ENCODE peak calls at places on chromosomes 6 and 20, in seven cellular contexts. One of them, this sample, is unnamed.

GRCh38 chr6:5197084-5197483 is 63.7 kb downstream of the LYRM4 start:
- DNase-seq in breast epithelium: no peak
- DNase-seq in SW 1271: no peak
- DNase-seq in choroid plexus epithelial cell: no peak
- DNase-seq in caudate nucleus: no peak
- DNase-seq in GM12878: no peak
- DNase-seq in EH: no peak
- DNase-seq in this sample: no peak

GRCh38 chr6:37176268-37177082 is 6.5 kb downstream of the PIM1 start:
- DNase-seq in breast epithelium: no peak
- DNase-seq in SW 1271: no peak
- DNase-seq in choroid plexus epithelial cell: no peak
- DNase-seq in caudate nucleus: no peak
- DNase-seq in GM12878: no peak
- DNase-seq in EH: no peak
- DNase-seq in this sample: no peak

GRCh38 chr20:32285621-32286334 is 8.3 kb downstream of the KIF3B start:
- DNase-seq in breast epithelium: no peak
- DNase-seq in SW 1271: no peak
- DNase-seq in choroid plexus epithelial cell: peak
- DNase-seq in caudate nucleus: no peak
- DNase-seq in GM12878: peak
- DNase-seq in EH: peak
- DNase-seq in this sample: no peak

GRCh38 chr6:145228962-145229582 is 506.2 kb downstream of the EPM2A start:
- DNase-seq in breast epithelium: no peak
- DNase-seq in SW 1271: no peak
- DNase-seq in choroid plexus epithelial cell: no peak
- DNase-seq in caudate nucleus: no peak
- DNase-seq in GM12878: no peak
- DNase-seq in EH: no peak
- DNase-seq in this sample: no peak

GRCh38 chr6:100274147-100274546 is 190.6 kb downstream of the SIM1 start:
- DNase-seq in breast epithelium: no peak
- DNase-seq in SW 1271: no peak
- DNase-seq in choroid plexus epithelial cell: no peak
- DNase-seq in caudate nucleus: no peak
- DNase-seq in GM12878: no peak
- DNase-seq in EH: no peak
- DNase-seq in this sample: no peak

GRCh38 chr6:26159417-26160273 is 72.4 kb downstream of the HFE start:
- DNase-seq in breast epithelium: no peak
- DNase-seq in SW 1271: peak
- DNase-seq in choroid plexus epithelial cell: peak
- DNase-seq in caudate nucleus: no peak
- DNase-seq in GM12878: peak
- DNase-seq in EH: peak
- DNase-seq in this sample: no peak

GRCh38 chr6:89999154-89999553 is 104.9 kb downstream of the GJA10 start:
- DNase-seq in breast epithelium: peak
- DNase-seq in SW 1271: no peak
- DNase-seq in choroid plexus epithelial cell: no peak
- DNase-seq in caudate nucleus: no peak
- DNase-seq in GM12878: no peak
- DNase-seq in EH: peak
- DNase-seq in this sample: peak

GRCh38 chr6:16060039-16060438 is 68.8 kb upstream of the MYLIP start:
- DNase-seq in breast epithelium: no peak
- DNase-seq in SW 1271: no peak
- DNase-seq in choroid plexus epithelial cell: no peak
- DNase-seq in caudate nucleus: no peak
- DNase-seq in GM12878: no peak
- DNase-seq in EH: no peak
- DNase-seq in this sample: no peak

GRCh38 chr6:84774174-84775158 is 10.1 kb upstream of the TBX18 start:
- DNase-seq in breast epithelium: no peak
- DNase-seq in SW 1271: no peak
- DNase-seq in choroid plexus epithelial cell: peak
- DNase-seq in caudate nucleus: no peak
- DNase-seq in GM12878: no peak
- DNase-seq in EH: peak
- DNase-seq in this sample: peak

GRCh38 chr20:53692465-53693067 is 98.9 kb upstream of the ZNF217 start:
- DNase-seq in breast epithelium: no peak
- DNase-seq in SW 1271: no peak
- DNase-seq in choroid plexus epithelial cell: no peak
- DNase-seq in caudate nucleus: peak
- DNase-seq in GM12878: no peak
- DNase-seq in EH: peak
- DNase-seq in this sample: no peak

GRCh38 chr6:7042056-7042653 is 65.6 kb upstream of the RREB1 start:
- DNase-seq in breast epithelium: peak
- DNase-seq in SW 1271: no peak
- DNase-seq in choroid plexus epithelial cell: peak
- DNase-seq in caudate nucleus: no peak
- DNase-seq in GM12878: no peak
- DNase-seq in EH: peak
- DNase-seq in this sample: no peak

GRCh38 chr6:36015666-36016065 is 8.8 kb downstream of the SLC26A8 start:
- DNase-seq in breast epithelium: no peak
- DNase-seq in SW 1271: no peak
- DNase-seq in choroid plexus epithelial cell: no peak
- DNase-seq in caudate nucleus: no peak
- DNase-seq in GM12878: no peak
- DNase-seq in EH: no peak
- DNase-seq in this sample: no peak

GRCh38 chr6:161211380-161212035 is 62.4 kb downstream of the AGPAT4 start:
- DNase-seq in breast epithelium: no peak
- DNase-seq in SW 1271: no peak
- DNase-seq in choroid plexus epithelial cell: no peak
- DNase-seq in caudate nucleus: no peak
- DNase-seq in GM12878: no peak
- DNase-seq in EH: no peak
- DNase-seq in this sample: no peak

GRCh38 chr6:141326426-141326825 is 806.3 kb upstream of the GJE1 start:
- DNase-seq in breast epithelium: no peak
- DNase-seq in SW 1271: peak
- DNase-seq in choroid plexus epithelial cell: peak
- DNase-seq in caudate nucleus: peak
- DNase-seq in GM12878: no peak
- DNase-seq in EH: peak
- DNase-seq in this sample: no peak

This sample was measured in BE2C.